ENCODE peak calls at places on chromosomes 3 and 15, in five cellular contexts. One of them, this sample, is unnamed.

GRCh38 chr3:175003590-175003989 is 144.5 kb downstream of the NAALADL2 start:
- DNase-seq in fibroblast of pulmonary artery: no peak
- DNase-seq in ACHN: no peak
- DNase-seq in GM19239: no peak
- DNase-seq in astrocyte of the cerebellum: no peak
- DNase-seq in this sample: no peak

GRCh38 chr15:78195735-78196201 is 38.6 kb downstream of the ACSBG1 start:
- DNase-seq in fibroblast of pulmonary artery: peak
- DNase-seq in ACHN: peak
- DNase-seq in GM19239: peak
- DNase-seq in astrocyte of the cerebellum: no peak
- DNase-seq in this sample: peak

GRCh38 chr3:16288664-16289063 is 23.7 kb downstream of the OXNAD1 start:
- DNase-seq in fibroblast of pulmonary artery: no peak
- DNase-seq in ACHN: no peak
- DNase-seq in GM19239: no peak
- DNase-seq in astrocyte of the cerebellum: no peak
- DNase-seq in this sample: no peak

GRCh38 chr3:181326637-181327223 is 337.2 kb upstream of the DNAJC19 start:
- DNase-seq in fibroblast of pulmonary artery: peak
- DNase-seq in ACHN: peak
- DNase-seq in GM19239: peak
- DNase-seq in astrocyte of the cerebellum: peak
- DNase-seq in this sample: peak

GRCh38 chr15:101481917-101482525 is 7.5 kb downstream of the PCSK6 start:
- DNase-seq in fibroblast of pulmonary artery: no peak
- DNase-seq in ACHN: no peak
- DNase-seq in GM19239: no peak
- DNase-seq in astrocyte of the cerebellum: no peak
- DNase-seq in this sample: no peak

GRCh38 chr3:141368062-141368924 is at the start of gene ZBTB38:
- DNase-seq in fibroblast of pulmonary artery: peak
- DNase-seq in ACHN: peak
- DNase-seq in GM19239: no peak
- DNase-seq in astrocyte of the cerebellum: peak
- DNase-seq in this sample: peak

GRCh38 chr3:151501171-151501790 is 40.4 kb upstream of the IGSF10 start:
- DNase-seq in fibroblast of pulmonary artery: peak
- DNase-seq in ACHN: no peak
- DNase-seq in GM19239: no peak
- DNase-seq in astrocyte of the cerebellum: no peak
- DNase-seq in this sample: peak

GRCh38 chr3:48826451-48826850 is 21.2 kb downstream of the PRKAR2A start:
- DNase-seq in fibroblast of pulmonary artery: peak
- DNase-seq in ACHN: no peak
- DNase-seq in GM19239: no peak
- DNase-seq in astrocyte of the cerebellum: peak
- DNase-seq in this sample: peak

GRCh38 chr3:45599984-45600650 is 5.6 kb downstream of the LIMD1 start:
- DNase-seq in fibroblast of pulmonary artery: no peak
- DNase-seq in ACHN: peak
- DNase-seq in GM19239: no peak
- DNase-seq in astrocyte of the cerebellum: no peak
- DNase-seq in this sample: no peak

GRCh38 chr3:196774845-196775422 is 35.3 kb downstream of the PAK2 start:
- DNase-seq in fibroblast of pulmonary artery: peak
- DNase-seq in ACHN: no peak
- DNase-seq in GM19239: no peak
- DNase-seq in astrocyte of the cerebellum: no peak
- DNase-seq in this sample: peak

GRCh38 chr3:153513236-153513635 is 351.2 kb downstream of the RAP2B start:
- DNase-seq in fibroblast of pulmonary artery: peak
- DNase-seq in ACHN: no peak
- DNase-seq in GM19239: no peak
- DNase-seq in astrocyte of the cerebellum: no peak
- DNase-seq in this sample: peak

GRCh38 chr3:46860381-46861292 is 2.6 kb downstream of the MYL3 start:
- DNase-seq in fibroblast of pulmonary artery: no peak
- DNase-seq in ACHN: peak
- DNase-seq in GM19239: no peak
- DNase-seq in astrocyte of the cerebellum: no peak
- DNase-seq in this sample: no peak

GRCh38 chr15:62848631-62849050 is 193.9 kb upstream of the TPM1 start:
- DNase-seq in fibroblast of pulmonary artery: peak
- DNase-seq in ACHN: peak
- DNase-seq in GM19239: no peak
- DNase-seq in astrocyte of the cerebellum: no peak
- DNase-seq in this sample: peak

GRCh38 chr3:153192327-153192726 is 30.3 kb downstream of the RAP2B start:
- DNase-seq in fibroblast of pulmonary artery: no peak
- DNase-seq in ACHN: no peak
- DNase-seq in GM19239: no peak
- DNase-seq in astrocyte of the cerebellum: no peak
- DNase-seq in this sample: no peak

GRCh38 chr3:193548406-193548805 is 6.3 kb downstream of the ATP13A4 start:
- DNase-seq in fibroblast of pulmonary artery: no peak
- DNase-seq in ACHN: no peak
- DNase-seq in GM19239: no peak
- DNase-seq in astrocyte of the cerebellum: no peak
- DNase-seq in this sample: no peak

GRCh38 chr15:76172782-76173181 is 113.0 kb downstream of the TMEM266 start:
- DNase-seq in fibroblast of pulmonary artery: no peak
- DNase-seq in ACHN: no peak
- DNase-seq in GM19239: no peak
- DNase-seq in astrocyte of the cerebellum: no peak
- DNase-seq in this sample: no peak

GRCh38 chr3:126121074-126121473 is 37.1 kb upstream of the SLC41A3 start:
- DNase-seq in fibroblast of pulmonary artery: no peak
- DNase-seq in ACHN: no peak
- DNase-seq in GM19239: no peak
- DNase-seq in astrocyte of the cerebellum: no peak
- DNase-seq in this sample: no peak

GRCh38 chr3:140424211-140424610 is 253.7 kb upstream of the TRIM42 start:
- DNase-seq in fibroblast of pulmonary artery: no peak
- DNase-seq in ACHN: no peak
- DNase-seq in GM19239: no peak
- DNase-seq in astrocyte of the cerebellum: no peak
- DNase-seq in this sample: no peak

GRCh38 chr15:89462198-89462912 is 34.0 kb downstream of the RHCG start:
- DNase-seq in fibroblast of pulmonary artery: peak
- DNase-seq in ACHN: peak
- DNase-seq in GM19239: no peak
- DNase-seq in astrocyte of the cerebellum: no peak
- DNase-seq in this sample: peak

GRCh38 chr15:53903129-53903528 is 75.1 kb upstream of the UNC13C start:
- DNase-seq in fibroblast of pulmonary artery: no peak
- DNase-seq in ACHN: no peak
- DNase-seq in GM19239: no peak
- DNase-seq in astrocyte of the cerebellum: no peak
- DNase-seq in this sample: no peak

GRCh38 chr15:91224750-91225380 is 124.8 kb downstream of the SV2B start:
- DNase-seq in fibroblast of pulmonary artery: peak
- DNase-seq in ACHN: peak
- DNase-seq in GM19239: peak
- DNase-seq in astrocyte of the cerebellum: no peak
- DNase-seq in this sample: peak

GRCh38 chr3:42019144-42019952 is 57.4 kb upstream of the ULK4 start:
- DNase-seq in fibroblast of pulmonary artery: no peak
- DNase-seq in ACHN: no peak
- DNase-seq in GM19239: no peak
- DNase-seq in astrocyte of the cerebellum: no peak
- DNase-seq in this sample: no peak

GRCh38 chr3:170603770-170604510 is 18.1 kb upstream of the SLC7A14 start:
- DNase-seq in fibroblast of pulmonary artery: peak
- DNase-seq in ACHN: peak
- DNase-seq in GM19239: no peak
- DNase-seq in astrocyte of the cerebellum: peak
- DNase-seq in this sample: peak

GRCh38 chr3:13142552-13143380 is 69.5 kb upstream of the IQSEC1 start:
- DNase-seq in fibroblast of pulmonary artery: no peak
- DNase-seq in ACHN: no peak
- DNase-seq in GM19239: no peak
- DNase-seq in astrocyte of the cerebellum: no peak
- DNase-seq in this sample: no peak

GRCh38 chr3:33579843-33580242 is 138.2 kb downstream of the CLASP2 start:
- DNase-seq in fibroblast of pulmonary artery: no peak
- DNase-seq in ACHN: no peak
- DNase-seq in GM19239: no peak
- DNase-seq in astrocyte of the cerebellum: no peak
- DNase-seq in this sample: no peak

GRCh38 chr3:68931406-68932149 is 769 bp downstream of the TAFA4 start:
- DNase-seq in fibroblast of pulmonary artery: no peak
- DNase-seq in ACHN: no peak
- DNase-seq in GM19239: no peak
- DNase-seq in astrocyte of the cerebellum: no peak
- DNase-seq in this sample: no peak

GRCh38 chr3:66986406-66986805 is 11.7 kb upstream of the KBTBD8 start:
- DNase-seq in fibroblast of pulmonary artery: no peak
- DNase-seq in ACHN: no peak
- DNase-seq in GM19239: no peak
- DNase-seq in astrocyte of the cerebellum: no peak
- DNase-seq in this sample: no peak

GRCh38 chr3:58029842-58030584 is 21.8 kb downstream of the FLNB start:
- DNase-seq in fibroblast of pulmonary artery: no peak
- DNase-seq in ACHN: no peak
- DNase-seq in GM19239: no peak
- DNase-seq in astrocyte of the cerebellum: no peak
- DNase-seq in this sample: no peak

GRCh38 chr3:146772211-146772743 is 167.1 kb upstream of the PLSCR5 start:
- DNase-seq in fibroblast of pulmonary artery: no peak
- DNase-seq in ACHN: no peak
- DNase-seq in GM19239: no peak
- DNase-seq in astrocyte of the cerebellum: no peak
- DNase-seq in this sample: no peak

This sample was measured in cardiac fibroblast.